ENCODE peak calls at places on chromosomes 13 and 19, in four cellular contexts. L is amniotic stem cell, U is T follicular helper cell, H is Calu3. Z is an unnamed sample.

GRCh38 chr13:97018029-97018819 is 23.9 kb upstream of the OXGR1 start:
- DNase-seq in L (no peak), U (peak), H (no peak), Z (peak)

GRCh38 chr19:58584498-58585441 is 11.6 kb upstream of the MZF1 start:
- DNase-seq in L (no peak), U (no peak), H (no peak), Z (no peak)

GRCh38 chr19:58474291-58474996 is 1.7 kb upstream of the ZNF446 start:
- DNase-seq in L (no peak), U (no peak), H (no peak), Z (no peak)

GRCh38 chr19:41994994-41995958 is 1.2 kb upstream of the ATP1A3 start:
- DNase-seq in L (no peak), U (no peak), H (no peak), Z (no peak)

GRCh38 chr13:54232700-54233099 is 1204.1 kb downstream of the OLFM4 start:
- DNase-seq in L (no peak), U (no peak), H (no peak), Z (no peak)

GRCh38 chr13:79194272-79194671 is 211.8 kb downstream of the RBM26 start:
- DNase-seq in L (no peak), U (peak), H (no peak), Z (no peak)

GRCh38 chr19:947707-948533 is 22.1 kb downstream of the ARID3A start:
- DNase-seq in L (no peak), U (no peak), H (no peak), Z (no peak)

GRCh38 chr13:41470187-41470586 is 12.8 kb downstream of the RGCC start:
- DNase-seq in L (no peak), U (no peak), H (no peak), Z (no peak)

GRCh38 chr19:12137541-12137940 is 2.6 kb downstream of the ZNF20 start:
- DNase-seq in L (no peak), U (peak), H (no peak), Z (no peak)

GRCh38 chr13:87356314-87356713 is 314.9 kb upstream of the SLITRK5 start:
- DNase-seq in L (no peak), U (no peak), H (peak), Z (peak)

GRCh38 chr19:45115809-45116615 is 23.0 kb downstream of the PPP1R37 start:
- DNase-seq in L (no peak), U (no peak), H (no peak), Z (peak)

GRCh38 chr13:99608345-99608744 is 107.1 kb downstream of the TM9SF2 start:
- DNase-seq in L (no peak), U (no peak), H (no peak), Z (no peak)

GRCh38 chr19:29603308-29603707 is 2.8 kb upstream of the POP4 start:
- DNase-seq in L (no peak), U (no peak), H (no peak), Z (no peak)

GRCh38 chr19:42370068-42370520 is 20.0 kb downstream of the CNFN start:
- DNase-seq in L (no peak), U (no peak), H (no peak), Z (peak)

GRCh38 chr13:48334534-48335127 is 31.1 kb downstream of the RB1 start:
- DNase-seq in L (peak), U (no peak), H (no peak), Z (no peak)

GRCh38 chr19:10567696-10568443 is 909 bp downstream of the CDKN2D start:
- DNase-seq in L (no peak), U (no peak), H (no peak), Z (no peak)

GRCh38 chr13:79711631-79712030 is 230.7 kb downstream of the NDFIP2 start:
- DNase-seq in L (no peak), U (no peak), H (no peak), Z (no peak)